ENCODE peak calls at places on chromosomes 12 and 14, in five cellular contexts. A, F, V, N and O are unnamed samples.

GRCh38 chr14:101839661-101840060 is 78.2 kb downstream of the PPP2R5C start:
- DNase-seq in N (no peak), V (no peak), F (no peak), A (no peak), O (no peak)

GRCh38 chr14:58227096-58227819 is 17.4 kb upstream of the PSMA3 start:
- DNase-seq in N (no peak), V (no peak), F (no peak), A (no peak), O (no peak)

GRCh38 chr12:121139301-121139700 is 6.6 kb downstream of the P2RX7 start:
- DNase-seq in F (no peak), N (no peak), V (no peak), A (no peak), O (no peak)

GRCh38 chr12:93042283-93042682 is 113.2 kb upstream of the EEA1 start:
- DNase-seq in V (no peak), A (no peak), F (no peak), N (no peak), O (no peak)

GRCh38 chr12:1820191-1820599 is at the start of gene LRTM2:
- DNase-seq in V (no peak), F (no peak), A (no peak), N (no peak), O (no peak)

GRCh38 chr14:69605761-69606160 is 5.6 kb upstream of the SUSD6 start:
- DNase-seq in A (no peak), V (peak; percentile 26), F (no peak), N (no peak), O (no peak)

GRCh38 chr12:18752280-18752920 is 14.5 kb downstream of the CAPZA3 start:
- DNase-seq in V (no peak), F (peak; percentile 96), N (peak; percentile 94), A (no peak), O (no peak)

GRCh38 chr14:25836647-25837046 is 761.2 kb downstream of the NOVA1 start:
- DNase-seq in V (no peak), A (no peak), F (no peak), N (no peak), O (no peak)

GRCh38 chr14:65211341-65211987 is 109.1 kb upstream of the MAX start:
- DNase-seq in N (peak; percentile 70), V (no peak), F (peak; percentile 78), A (no peak), O (no peak)

GRCh38 chr12:91326043-91327027 is 143.7 kb upstream of the DCN start:
- DNase-seq in F (peak; percentile 83), V (no peak), A (no peak), N (peak; percentile 72), O (peak; percentile 37)

GRCh38 chr14:89444044-89444443 is 27.0 kb upstream of the FOXN3 start:
- DNase-seq in V (no peak), F (no peak), N (no peak), A (no peak), O (no peak)

GRCh38 chr14:21057803-21058675 is at the start of gene RNASE8:
- DNase-seq in A (no peak), N (peak; percentile 66), F (no peak), V (no peak), O (no peak)

GRCh38 chr12:63294327-63294632 is 143.3 kb upstream of the AVPR1A start:
- DNase-seq in V (no peak), N (peak; percentile 82), A (no peak), F (peak; percentile 63), O (no peak)

GRCh38 chr12:5514016-5514415 is 82.1 kb downstream of the NTF3 start:
- DNase-seq in V (no peak), F (no peak), A (peak; percentile 54), N (no peak), O (no peak)

GRCh38 chr14:106039400-106039799 is 513.0 kb downstream of the TMEM121 start:
- DNase-seq in V (no peak), A (no peak), N (no peak), F (no peak), O (no peak)

GRCh38 chr12:53042607-53043454 is 7.0 kb upstream of the TNS2 start:
- DNase-seq in F (no peak), N (no peak), A (no peak), V (no peak), O (no peak)

GRCh38 chr14:70317091-70317968 is 42.2 kb downstream of the COX16 start:
- DNase-seq in F (no peak), A (no peak), V (no peak), N (no peak), O (no peak)

GRCh38 chr12:74849801-74850200 is 312.2 kb downstream of the ATXN7L3B start:
- DNase-seq in A (no peak), F (no peak), N (no peak), V (no peak), O (no peak)

GRCh38 chr12:44584625-44585024 is 291.5 kb downstream of the NELL2 start:
- DNase-seq in N (no peak), V (no peak), A (no peak), F (no peak), O (no peak)

GRCh38 chr14:56211844-56212243 is 93.6 kb downstream of the PELI2 start:
- DNase-seq in V (no peak), A (no peak), N (no peak), F (no peak), O (no peak)

GRCh38 chr14:95222151-95222631 is 64.9 kb upstream of the DICER1 start:
- DNase-seq in N (peak; percentile 82), F (peak; percentile 35), V (no peak), A (no peak), O (no peak)

GRCh38 chr12:21308785-21309184 is 25.9 kb downstream of the SLCO1A2 start:
- DNase-seq in A (no peak), F (no peak), V (no peak), N (no peak), O (no peak)

GRCh38 chr14:87491816-87492215 is 501.2 kb downstream of the GALC start:
- DNase-seq in N (no peak), V (no peak), A (no peak), F (no peak), O (no peak)

GRCh38 chr12:130331146-130331545 is 6.5 kb upstream of the PIWIL1 start:
- DNase-seq in A (no peak), N (no peak), F (no peak), V (no peak), O (no peak)

GRCh38 chr14:46058964-46059580 is 592.5 kb downstream of the RPL10L start:
- DNase-seq in N (no peak), A (no peak), F (no peak), V (no peak), O (no peak)

GRCh38 chr12:54393350-54393655 is 8.8 kb upstream of the ZNF385A start:
- DNase-seq in A (no peak), F (no peak), V (no peak), N (no peak), O (no peak)

GRCh38 chr14:88505621-88506020 is 49.2 kb downstream of the PTPN21 start:
- DNase-seq in N (no peak), F (no peak), A (no peak), V (no peak), O (no peak)

GRCh38 chr14:70052990-70053389 is 135.8 kb downstream of the SLC8A3 start:
- DNase-seq in A (no peak), V (no peak), F (peak; percentile 59), N (peak; percentile 9), O (peak; percentile 39)

GRCh38 chr12:45409966-45410365 is 194.1 kb downstream of the ANO6 start:
- DNase-seq in F (peak; percentile 48), N (peak; percentile 93), V (no peak), A (peak; percentile 42), O (no peak)

GRCh38 chr12:25984759-25985158 is 26.3 kb downstream of the RASSF8 start:
- DNase-seq in N (no peak), V (no peak), F (no peak), A (no peak), O (no peak)

GRCh38 chr12:111488271-111488670 is 82.5 kb downstream of the SH2B3 start:
- DNase-seq in A (peak; percentile 60), F (peak; percentile 87), N (peak; percentile 24), V (no peak), O (no peak)

GRCh38 chr12:111482464-111482863 is 76.7 kb downstream of the SH2B3 start:
- DNase-seq in V (no peak), N (no peak), F (no peak), A (no peak), O (no peak)
- H3K36me3 ChIP-seq in V (peaks cover 4% of the 10 kb centered on the region), N (peaks cover 6% of the 10 kb centered on the region), F (peaks cover 63% of the 10 kb centered on the region), A (no peaks in the 10 kb centered on the region), O (peaks cover 3% of the 10 kb centered on the region)

GRCh38 chr14:104731925-104732294 is 7.9 kb downstream of the ADSS1 start:
- DNase-seq in V (no peak), F (no peak), N (no peak), A (no peak), O (no peak)

GRCh38 chr14:104729835-104730181 is 5.8 kb downstream of the ADSS1 start:
- DNase-seq in A (no peak), F (no peak), N (no peak), V (no peak), O (no peak)

GRCh38 chr14:104730504-104730903 is 6.5 kb downstream of the ADSS1 start:
- DNase-seq in V (no peak), F (no peak), A (no peak), N (no peak), O (no peak)

GRCh38 chr14:104732355-104732804 is 8.4 kb downstream of the ADSS1 start:
- DNase-seq in F (no peak), A (no peak), V (peak; percentile 92), N (no peak), O (no peak)

GRCh38 chr14:104731249-104731924 is 7.4 kb downstream of the ADSS1 start:
- DNase-seq in F (no peak), A (no peak), N (no peak), V (no peak), O (no peak)
- H3K4me1 ChIP-seq in F (no peaks in the 10 kb centered on the region), A (no peaks in the 10 kb centered on the region), N (peaks cover 5% of the 10 kb centered on the region), V (no peaks in the 10 kb centered on the region), O (no peaks in the 10 kb centered on the region)

GRCh38 chr12:132624910-132625630 is 6.5 kb downstream of the P2RX2 start:
- DNase-seq in F (no peak), V (no peak), N (no peak), A (no peak), O (no peak)
- H3K36me3 ChIP-seq in F (peaks cover 4% of the 10 kb centered on the region), V (peaks cover 4% of the 10 kb centered on the region), N (peaks cover 13% of the 10 kb centered on the region), A (no peaks in the 10 kb centered on the region), O (peaks cover 29% of the 10 kb centered on the region)

GRCh38 chr14:103521438-103521961 is 1.1 kb downstream of the CKB start:
- DNase-seq in V (no peak), N (no peak), A (peak; percentile 63), F (no peak), O (no peak)

GRCh38 chr14:103520657-103521437 is 1.8 kb downstream of the CKB start:
- DNase-seq in A (peak; percentile 92), N (peak; percentile 47), V (peak; percentile 93), F (peak; percentile 60), O (no peak)

GRCh38 chr14:103519043-103519836 is 3.4 kb downstream of the CKB start:
- DNase-seq in A (peak; percentile 48), F (peak; percentile 33), V (peak; percentile 75), N (peak; percentile 44), O (no peak)

GRCh38 chr14:103519837-103520212 is 2.8 kb downstream of the CKB start:
- DNase-seq in N (no peak), V (peak; percentile 81), A (peak; percentile 72), F (no peak), O (no peak)

DNA sequence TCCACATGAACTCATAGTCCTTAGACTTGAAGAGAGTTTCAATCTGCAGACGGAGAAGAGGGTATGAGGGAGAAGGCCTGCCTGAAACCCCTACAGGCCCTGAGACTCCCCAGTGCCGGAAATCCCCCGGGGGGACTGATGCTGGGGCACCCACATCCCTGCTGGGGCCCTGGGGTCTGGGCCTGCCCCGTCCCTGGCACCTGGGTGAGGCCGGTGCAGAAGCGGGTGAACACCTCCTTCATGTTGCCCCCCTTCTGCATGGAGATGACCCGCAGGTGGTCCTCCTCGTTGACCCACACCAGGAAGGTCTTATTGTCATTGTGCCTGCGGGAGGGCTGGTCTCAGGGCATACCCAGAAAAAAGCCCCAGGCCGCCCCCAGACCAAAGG is 2.4 kb downstream of the CKB start:
- DNase-seq in A (no peak), V (peak; percentile 73), F (no peak), N (no peak), O (no peak)
- H3K4me1 ChIP-seq in A (peaks cover 10% of the 10 kb centered on the region), V (no peaks in the 10 kb centered on the region), F (peaks cover 29% of the 10 kb centered on the region), N (peaks cover 16% of the 10 kb centered on the region), O (peaks cover 12% of the 10 kb centered on the region)